ENCODE peak calls at places on chromosomes 2 and 18, in five cellular contexts. A is HFF-Myc, R is osteocyte, O is PC-3, N is fibroblast of lung. E is an unnamed sample.

GRCh38 chr18:76519156-76519549 is 24.1 kb upstream of the ZNF516 start:
- DNase-seq in R (no peak), O (no peak), N (peak; percentile 22), A (no peak), E (no peak)

GRCh38 chr2:66814916-66815315 is 380.0 kb downstream of the MEIS1 start:
- DNase-seq in O (no peak), R (no peak), N (no peak), A (no peak), E (no peak)

GRCh38 chr2:71455011-71455740 is 1.8 kb downstream of the DYSF start:
- DNase-seq in A (no peak), R (no peak), O (no peak), N (no peak), E (no peak)

GRCh38 chr2:64599469-64599868 is 54.2 kb downstream of the SERTAD2 start:
- DNase-seq in N (no peak), O (peak; percentile 54), A (no peak), R (no peak), E (no peak)

GRCh38 chr2:40955635-40956034 is 503.7 kb upstream of the SLC8A1 start:
- DNase-seq in R (no peak), O (peak; percentile 39), N (no peak), A (no peak), E (no peak)

GRCh38 chr18:12890500-12890899 is 6.5 kb upstream of the PTPN2 start:
- DNase-seq in N (no peak), R (no peak), O (peak; percentile 22), A (no peak), E (no peak)

GRCh38 chr2:240465765-240466578 is 30.5 kb downstream of the GPC1 start:
- DNase-seq in N (no peak), A (no peak), R (no peak), O (no peak), E (no peak)

GRCh38 chr2:209719034-209719433 is 52.6 kb upstream of the UNC80 start:
- DNase-seq in R (no peak), O (no peak), A (no peak), N (no peak), E (no peak)

GRCh38 chr18:44841769-44842587 is 161.3 kb downstream of the SETBP1 start:
- DNase-seq in A (no peak), N (no peak), O (no peak), R (no peak), E (no peak)

GRCh38 chr2:79393806-79394484 is 118.9 kb upstream of the CTNNA2 start:
- DNase-seq in N (peak; percentile 12), R (no peak), O (no peak), A (no peak), E (no peak)

DNA sequence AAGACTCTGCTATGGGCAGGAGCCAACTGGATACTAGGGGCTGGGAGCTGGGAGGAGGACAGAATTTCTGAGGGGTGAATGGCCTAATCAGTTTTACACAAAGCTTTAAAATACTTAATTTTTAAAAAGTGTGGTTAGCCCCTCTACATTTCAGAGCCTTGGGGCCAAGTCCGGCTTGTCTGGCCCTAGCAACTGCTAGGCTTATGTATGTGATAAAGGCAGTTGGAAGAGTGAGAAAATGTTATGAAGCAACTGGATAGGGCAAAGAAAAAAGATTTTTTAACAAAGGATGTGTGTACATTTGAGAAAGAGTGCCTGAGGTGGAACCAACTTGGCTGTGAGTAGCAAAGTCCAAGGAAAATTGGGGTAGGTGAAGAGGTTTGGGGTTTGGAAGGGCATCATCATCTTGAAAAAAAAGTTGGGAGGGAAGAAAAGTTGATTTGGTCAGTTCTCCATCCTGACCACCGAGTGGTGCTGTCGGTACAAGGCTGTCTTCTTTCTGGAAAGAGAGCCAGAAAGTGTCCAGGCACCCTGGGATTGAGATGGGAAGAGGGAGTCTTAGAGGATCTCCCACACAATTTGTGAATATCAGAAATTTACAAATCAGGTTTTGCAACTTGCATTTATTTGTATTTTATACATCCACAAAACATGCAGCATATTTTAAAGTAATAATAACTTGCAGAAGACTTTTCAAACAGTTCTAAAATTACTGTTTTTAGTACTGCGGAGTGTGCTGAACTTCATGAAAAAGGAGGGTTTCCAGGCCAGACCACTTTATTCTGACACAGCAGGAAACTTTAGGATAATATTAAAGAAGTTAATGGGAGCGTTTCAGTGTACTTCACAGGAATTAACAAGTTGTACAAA is 10.5 kb upstream of the CDK15 start:
- DNase-seq in N (peak; percentile 65), O (peak; percentile 70), R (no peak), A (no peak), E (no peak)
- TF ChIP-seq CTCF in N (peak; percentile 84), O (peak; percentile 85), R (peak; percentile 82), A (peak; percentile 74), E (no peak)

DNA sequence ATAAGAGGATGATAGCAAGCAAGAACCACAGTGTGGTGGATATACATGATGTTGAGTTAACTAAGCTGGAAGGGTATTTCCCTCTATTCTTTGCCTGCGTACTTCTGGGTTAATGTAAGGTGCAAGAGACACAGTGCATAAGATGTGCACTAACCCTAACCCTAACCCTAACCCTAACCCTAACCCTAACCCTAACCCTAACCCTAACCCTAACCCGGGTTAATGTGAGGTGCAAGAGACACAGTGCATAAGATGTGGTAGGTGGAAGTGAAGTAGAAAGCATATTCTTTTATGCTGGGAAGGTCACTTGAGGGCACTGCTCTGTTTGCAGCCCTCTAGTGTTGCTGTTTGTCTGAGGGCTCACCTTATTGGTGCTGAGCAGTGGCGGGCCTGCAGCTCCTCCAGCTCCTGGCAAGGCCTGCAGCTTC is 181.5 kb upstream of the ITGA4 start:
- DNase-seq in O (no peak), N (no peak), A (no peak), R (no peak), E (no peak)
- TF ChIP-seq CTCF in O (no peak), N (no peak), A (no peak), R (no peak), E (no peak)

GRCh38 chr2:173271825-173272224 is 82.8 kb upstream of the CDCA7 start:
- DNase-seq in N (no peak), A (no peak), R (no peak), O (peak; percentile 74), E (no peak)
- TF ChIP-seq CTCF in N (no peak), A (no peak), R (no peak), O (no peak), E (no peak)

GRCh38 chr2:2558476-2558875 is 227.4 kb upstream of the MYT1L start:
- DNase-seq in N (no peak), O (no peak), A (no peak), R (no peak), E (no peak)
- TF ChIP-seq CTCF in N (no peak), O (no peak), A (no peak), R (no peak), E (no peak)

GRCh38 chr2:176876493-176877103 is 336.0 kb upstream of the HNRNPA3 start:
- DNase-seq in N (no peak), O (no peak), A (no peak), R (no peak), E (no peak)

DNA sequence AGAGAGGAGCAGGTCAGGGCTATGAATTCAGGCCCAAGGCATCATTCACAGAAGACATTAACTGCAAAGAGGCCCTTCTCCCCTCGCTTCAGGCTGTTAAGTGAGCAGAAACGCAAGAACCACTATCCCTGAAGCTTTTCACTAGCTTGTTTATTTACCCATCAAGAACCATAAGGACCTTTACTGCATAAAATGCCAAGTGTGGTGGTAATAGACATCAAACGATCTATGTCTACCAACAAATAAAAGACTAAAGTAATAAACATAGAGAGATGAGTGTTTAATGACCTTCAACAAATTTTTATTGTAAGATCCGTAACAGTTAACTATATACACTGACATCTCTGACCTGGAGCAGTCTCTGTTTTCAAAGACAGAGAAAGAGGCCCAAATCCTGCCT is 333.0 kb upstream of the HNRNPA3 start:
- DNase-seq in O (no peak), R (no peak), A (no peak), N (no peak), E (no peak)
- TF ChIP-seq CTCF in O (no peak), R (no peak), A (no peak), N (no peak), E (no peak)

E was measured in vagina.